ENCODE peak calls at places on chromosome 10, in nine cellular contexts. A is A549; J is CD8-positive, alpha-beta memory T cell; W is GM23248; P is mesenchymal stem cell; V is tibial nerve; O is CD8-positive, alpha-beta T cell; I is astrocyte; E is psoas muscle. Q is an unnamed sample.

GRCh38 chr10:4271193-4271592 is 486.2 kb upstream of the KLF6 start:
- DNase-seq in A (no peak), J (no peak), W (no peak), P (no peak), V (no peak), O (no peak), I (no peak), E (no peak), Q (no peak)

GRCh38 chr10:33047655-33048054 is 89.6 kb upstream of the ITGB1 start:
- DNase-seq in A (no peak), J (no peak), W (peak; percentile 5), P (no peak), V (no peak), O (no peak), I (no peak), E (no peak), Q (no peak)

GRCh38 chr10:43208147-43209063 is 58.5 kb downstream of the RASGEF1A start:
- DNase-seq in A (no peak), J (no peak), W (no peak), P (no peak), V (no peak), O (no peak), I (no peak), E (peak; percentile 6), Q (peak; percentile 12)

GRCh38 chr10:19629559-19629958 is 186.7 kb upstream of the PLXDC2 start:
- DNase-seq in A (peak; percentile 17), J (no peak), W (peak; percentile 66), P (peak; percentile 71), V (peak; percentile 58), O (no peak), I (peak; percentile 37), E (peak; percentile 68), Q (peak; percentile 91)

GRCh38 chr10:6337382-6337781 is 134.7 kb downstream of the PFKFB3 start:
- DNase-seq in A (no peak), J (no peak), W (no peak), P (no peak), V (no peak), O (no peak), I (no peak), E (no peak), Q (no peak)

GRCh38 chr10:65805993-65806392 is 1119.8 kb upstream of the LRRTM3 start:
- DNase-seq in A (no peak), J (no peak), W (no peak), P (peak; percentile 64), V (no peak), O (no peak), I (peak; percentile 1), E (no peak), Q (no peak)

GRCh38 chr10:71543608-71544158 is 147.0 kb downstream of the CDH23 start:
- DNase-seq in A (no peak), J (no peak), W (no peak), P (no peak), V (no peak), O (no peak), I (no peak), E (no peak), Q (no peak)

GRCh38 chr10:62632071-62632809 is 172.3 kb upstream of the ADO start:
- DNase-seq in A (peak; percentile 17), J (peak; percentile 80), W (no peak), P (no peak), V (no peak), O (peak; percentile 79), I (peak; percentile 12), E (no peak), Q (peak; percentile 38)

GRCh38 chr10:43249151-43249961 is 17.5 kb downstream of the RASGEF1A start:
- DNase-seq in A (no peak), J (no peak), W (no peak), P (no peak), V (peak; percentile 6), O (no peak), I (no peak), E (no peak), Q (peak; percentile 52)

GRCh38 chr10:15169555-15170407 is 1.3 kb upstream of the NMT2 start:
- DNase-seq in A (no peak), J (peak; percentile 71), W (no peak), P (peak; percentile 23), V (no peak), O (peak; percentile 66), I (no peak), E (no peak), Q (no peak)

GRCh38 chr10:99994801-99995200 is 14.9 kb downstream of the DNMBP start:
- DNase-seq in A (no peak), J (no peak), W (no peak), P (no peak), V (no peak), O (no peak), I (no peak), E (no peak), Q (no peak)
- H3K27ac ChIP-seq in A (no peak overlapping the region), J (no peak overlapping the region), W (peak overlapping the region; percentile 67), P (no peak overlapping the region), V (no peak overlapping the region), O (peak overlapping the region; percentile 23), I (peak overlapping the region; percentile 70), E (peak overlapping the region; percentile 47), Q (no peak overlapping the region)

DNA sequence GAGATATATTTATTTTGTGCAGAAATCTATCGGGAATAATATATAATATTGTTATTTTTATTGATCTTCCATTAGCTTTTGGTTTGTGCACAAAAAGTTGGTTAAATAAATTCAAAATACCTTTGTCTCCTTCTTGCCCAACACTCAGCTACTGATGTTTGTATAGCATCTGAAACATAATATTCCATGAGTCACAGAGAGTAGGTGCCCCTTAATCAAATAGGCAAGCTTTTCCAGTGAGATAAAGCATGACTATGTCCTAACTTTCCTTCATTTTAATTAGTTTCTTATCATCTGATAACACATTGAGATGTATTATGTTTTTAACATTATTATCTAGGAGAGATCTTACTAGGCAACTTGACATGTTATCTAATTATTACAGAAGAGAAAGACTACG is 432.2 kb downstream of the KIF20B start:
- DNase-seq in A (no peak), J (no peak), W (no peak), P (no peak), V (no peak), O (no peak), I (no peak), E (no peak), Q (no peak)
- H3K9me3 ChIP-seq in A (peaks cover 8% of the 10 kb centered on the region), J (peaks cover 13% of the 10 kb centered on the region), W (no peaks in the 10 kb centered on the region), P (peaks cover 61% of the 10 kb centered on the region), V (peaks cover 6% of the 10 kb centered on the region), O (peaks cover 15% of the 10 kb centered on the region), I (peaks cover 19% of the 10 kb centered on the region), E (peaks cover 33% of the 10 kb centered on the region), Q (peaks cover 28% of the 10 kb centered on the region)

GRCh38 chr10:122115874-122116273 is 126.9 kb downstream of the TACC2 start:
- DNase-seq in A (no peak), J (no peak), W (no peak), P (peak; percentile 49), V (no peak), O (no peak), I (no peak), E (no peak), Q (no peak)
- H3K27ac ChIP-seq in A (peak overlapping the region; percentile 98), J (no peak overlapping the region), W (no peak overlapping the region), P (no peak overlapping the region), V (no peak overlapping the region), O (no peak overlapping the region), I (no peak overlapping the region), E (peak overlapping the region; percentile 97), Q (peak overlapping the region; percentile 100)

GRCh38 chr10:128432423-128432822 is 306.2 kb upstream of the MKI67 start:
- DNase-seq in A (no peak), J (no peak), W (no peak), P (no peak), V (no peak), O (no peak), I (no peak), E (no peak), Q (no peak)

GRCh38 chr10:128437786-128438350 is 311.6 kb upstream of the MKI67 start:
- DNase-seq in A (no peak), J (no peak), W (no peak), P (no peak), V (no peak), O (no peak), I (no peak), E (no peak), Q (no peak)

GRCh38 chr10:128438417-128439063 is 312.3 kb upstream of the MKI67 start:
- DNase-seq in A (no peak), J (no peak), W (no peak), P (no peak), V (no peak), O (no peak), I (no peak), E (no peak), Q (no peak)

GRCh38 chr10:128431997-128432396 is 305.8 kb upstream of the MKI67 start:
- DNase-seq in A (no peak), J (no peak), W (no peak), P (no peak), V (no peak), O (no peak), I (no peak), E (no peak), Q (no peak)

GRCh38 chr10:128435811-128436210 is 309.6 kb upstream of the MKI67 start:
- DNase-seq in A (no peak), J (no peak), W (no peak), P (no peak), V (no peak), O (no peak), I (no peak), E (no peak), Q (no peak)
- H3K9me3 ChIP-seq in A (no peaks in the 10 kb centered on the region), J (no peaks in the 10 kb centered on the region), W (no peaks in the 10 kb centered on the region), P (peaks cover 3% of the 10 kb centered on the region), V (no peaks in the 10 kb centered on the region), O (no peaks in the 10 kb centered on the region), I (peaks cover 11% of the 10 kb centered on the region), E (no peaks in the 10 kb centered on the region), Q (no peaks in the 10 kb centered on the region)

DNA sequence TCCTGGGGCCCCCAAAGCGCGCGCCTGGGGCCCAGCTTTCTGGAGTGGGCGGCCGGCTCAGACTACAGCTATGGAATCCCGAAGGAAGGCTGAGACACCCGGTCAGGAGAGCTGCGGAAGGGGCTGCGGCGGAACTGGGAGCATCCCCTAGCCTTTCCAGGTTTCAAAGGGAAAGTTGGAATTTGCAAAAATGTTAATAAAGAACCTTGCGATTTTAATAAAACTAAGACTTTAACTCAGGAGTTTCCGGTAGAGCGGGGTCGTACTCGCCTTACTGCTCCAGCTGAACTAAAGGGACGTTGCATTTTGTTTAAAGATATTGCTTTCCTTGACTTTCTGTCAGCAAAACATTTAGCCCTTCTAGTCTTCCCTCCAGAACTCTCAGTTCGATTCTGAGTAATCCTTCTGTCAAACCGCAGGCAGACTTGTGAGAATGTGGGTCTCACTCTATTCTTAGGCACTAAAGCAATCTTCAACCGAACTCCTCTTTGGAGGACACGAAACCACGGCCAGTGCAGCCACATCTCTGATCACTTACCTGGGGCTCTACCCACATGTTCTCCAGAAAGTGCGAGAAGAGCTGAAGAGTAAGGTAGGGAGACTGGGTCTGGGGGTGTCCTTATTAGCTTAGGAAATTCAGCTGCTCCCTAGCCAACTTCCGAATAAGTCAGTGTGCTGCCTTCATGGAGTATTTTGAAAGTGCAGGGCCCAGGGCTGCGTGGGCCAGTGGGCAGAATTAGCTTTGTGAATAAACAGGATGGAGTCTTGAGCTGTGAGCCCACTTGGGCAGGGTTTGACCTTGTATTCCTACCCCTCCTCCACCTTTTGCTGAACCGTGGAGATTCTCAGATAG is 1.9 kb downstream of the CYP26A1 start:
- DNase-seq in A (no peak), J (no peak), W (peak; percentile 8), P (no peak), V (no peak), O (no peak), I (no peak), E (no peak), Q (no peak)
- H3K27ac ChIP-seq in A (no peak overlapping the region), J (no peak overlapping the region), W (no peak overlapping the region), P (no peak overlapping the region), V (no peak overlapping the region), O (no peak overlapping the region), I (no peak overlapping the region), E (no peak overlapping the region), Q (no peak overlapping the region)

GRCh38 chr10:16816830-16817124 is 447 bp downstream of the RSU1 start:
- DNase-seq in A (no peak), J (no peak), W (peak; percentile 68), P (no peak), V (no peak), O (no peak), I (no peak), E (no peak), Q (no peak)
- H3K9me3 ChIP-seq in A (peaks cover 4% of the 10 kb centered on the region), J (no peaks in the 10 kb centered on the region), W (no peaks in the 10 kb centered on the region), P (peaks cover 5% of the 10 kb centered on the region), V (no peaks in the 10 kb centered on the region), O (no peaks in the 10 kb centered on the region), I (peaks cover 3% of the 10 kb centered on the region), E (no peaks in the 10 kb centered on the region), Q (no peaks in the 10 kb centered on the region)